ENCODE peak calls at places on chromosomes 7 and 10, in four cellular contexts. U, W, T and F are unnamed samples.

GRCh38 chr7:54932818-54933543 is 85.8 kb upstream of the EGFR start:
- DNase-seq in W (peak; percentile 28), T (peak; percentile 66), U (no peak), F (no peak)

GRCh38 chr7:94557211-94557610 is 47.6 kb downstream of the CASD1 start:
- DNase-seq in W (no peak), T (no peak), U (no peak), F (no peak)

GRCh38 chr10:69130251-69130650 is 6.3 kb downstream of the VPS26A start:
- DNase-seq in W (no peak), U (no peak), T (peak; percentile 40), F (no peak)

GRCh38 chr10:107163086-107163880 is 1.2 kb downstream of the SORCS1 start:
- DNase-seq in U (no peak), T (no peak), W (no peak), F (no peak)

GRCh38 chr10:86972613-86973380 is 4.5 kb downstream of the ADIRF start:
- DNase-seq in T (no peak), U (no peak), W (no peak), F (no peak)

GRCh38 chr10:68099736-68100135 is 9.6 kb upstream of the MYPN start:
- DNase-seq in U (no peak), W (no peak), T (peak; percentile 89), F (no peak)

GRCh38 chr10:128316925-128317324 is 190.7 kb upstream of the MKI67 start:
- DNase-seq in T (no peak), U (no peak), W (no peak), F (no peak)

GRCh38 chr10:20956843-20957242 is 59.7 kb upstream of the NEBL start:
- DNase-seq in W (no peak), U (no peak), T (no peak), F (no peak)

GRCh38 chr7:150340024-150340749 is 1.2 kb downstream of the RARRES2 start:
- DNase-seq in T (peak; percentile 42), W (no peak), U (peak; percentile 61), F (no peak)

GRCh38 chr7:45593877-45594276 is 19.7 kb downstream of the ADCY1 start:
- DNase-seq in T (no peak), U (no peak), W (no peak), F (no peak)

GRCh38 chr7:43538404-43538771 is 44.5 kb upstream of the STK17A start:
- DNase-seq in T (no peak), U (no peak), W (no peak), F (no peak)

GRCh38 chr10:93947055-93947454 is 46.7 kb upstream of the PLCE1 start:
- DNase-seq in U (no peak), T (peak; percentile 86), W (no peak), F (no peak)

GRCh38 chr7:133491846-133492652 is 239.2 kb downstream of the EXOC4 start:
- DNase-seq in U (peak; percentile 20), T (peak; percentile 40), W (no peak), F (no peak)
- TF ChIP-seq FOS in U (no peak), T (no peak), W (peak; percentile 41), F (no peak)

GRCh38 chr10:61943699-61944444 is 42.4 kb downstream of the ARID5B start:
- DNase-seq in W (peak; percentile 80), U (no peak), T (peak; percentile 53), F (no peak)
- TF ChIP-seq FOS in W (no peak), U (no peak), T (no peak), F (no peak)

DNA sequence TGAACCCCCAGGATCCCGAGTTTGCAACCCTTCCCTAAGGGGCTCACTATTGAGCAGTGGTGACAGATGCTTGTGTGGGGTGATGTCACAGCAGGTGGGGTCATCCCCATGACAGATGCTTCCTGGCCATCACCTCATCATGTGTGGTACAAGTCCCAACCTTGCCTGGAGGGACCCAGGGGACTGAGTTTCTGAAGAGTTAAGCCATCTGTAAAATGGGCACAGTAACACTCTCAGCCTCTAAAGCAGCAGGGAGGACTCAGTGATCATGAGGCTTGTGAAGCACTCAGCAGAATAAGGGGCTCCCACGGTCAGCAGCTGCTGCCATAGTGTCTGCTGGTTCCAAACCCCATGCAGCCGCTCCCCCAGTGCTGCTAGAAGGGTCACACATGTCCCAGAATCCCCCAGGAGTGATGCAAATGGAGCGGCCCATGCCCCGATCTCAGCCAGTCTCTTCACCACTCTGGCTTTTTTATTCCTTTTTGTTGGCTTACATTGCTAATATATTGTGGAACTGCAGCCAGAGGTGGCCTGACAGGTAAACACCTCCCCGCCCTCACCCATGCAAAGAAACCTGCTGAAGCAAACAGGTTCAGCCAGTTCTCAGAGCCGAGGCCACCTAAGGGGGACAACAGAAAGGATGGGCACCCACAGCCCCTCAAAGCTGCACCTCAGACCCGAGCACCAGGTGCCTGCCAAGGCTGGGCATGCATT is 102.1 kb upstream of the PDGFA start:
- DNase-seq in W (no peak), U (no peak), T (no peak), F (no peak)
- TF ChIP-seq FOS in W (no peak), U (no peak), T (no peak), F (no peak)

DNA sequence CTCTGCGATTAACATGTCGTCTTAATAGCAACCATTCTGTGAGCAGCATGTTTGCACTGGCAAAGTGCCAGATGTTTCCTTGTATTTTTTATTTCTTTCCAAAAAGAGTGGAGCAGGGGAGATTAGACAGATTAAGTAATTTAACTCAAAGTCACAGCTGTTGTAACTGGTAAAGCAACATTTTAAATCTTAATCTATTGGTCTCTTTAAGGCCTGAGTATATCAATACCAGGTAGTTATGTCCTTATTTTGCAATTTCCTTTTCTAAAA is 56.9 kb upstream of the ARL4A start:
- DNase-seq in U (no peak), T (no peak), W (peak; percentile 46), F (no peak)
- TF ChIP-seq FOS in U (no peak), T (no peak), W (no peak), F (no peak)

DNA sequence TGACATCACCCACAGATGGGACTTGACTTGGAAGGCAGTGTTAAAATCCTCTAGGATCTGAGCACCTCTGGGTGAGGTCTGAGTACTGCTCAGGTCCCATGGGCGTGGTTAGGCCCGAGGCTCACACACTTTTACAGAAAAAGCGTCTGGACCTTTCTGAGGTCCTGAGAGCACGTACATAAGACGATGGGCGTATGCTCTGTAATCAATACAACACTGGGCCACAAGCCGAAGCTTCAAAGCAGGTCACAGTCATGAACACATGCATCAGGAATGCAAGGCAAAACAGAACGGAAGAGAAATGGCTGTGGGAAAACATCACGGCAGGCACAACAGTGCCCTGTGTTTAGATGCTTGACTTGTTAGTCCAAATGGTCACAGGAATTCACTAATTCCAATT is 112.2 kb downstream of the LARP4B start:
- DNase-seq in W (no peak), U (no peak), T (peak; percentile 55), F (no peak)
- TF ChIP-seq FOS in W (no peak), U (no peak), T (no peak), F (no peak)

DNA sequence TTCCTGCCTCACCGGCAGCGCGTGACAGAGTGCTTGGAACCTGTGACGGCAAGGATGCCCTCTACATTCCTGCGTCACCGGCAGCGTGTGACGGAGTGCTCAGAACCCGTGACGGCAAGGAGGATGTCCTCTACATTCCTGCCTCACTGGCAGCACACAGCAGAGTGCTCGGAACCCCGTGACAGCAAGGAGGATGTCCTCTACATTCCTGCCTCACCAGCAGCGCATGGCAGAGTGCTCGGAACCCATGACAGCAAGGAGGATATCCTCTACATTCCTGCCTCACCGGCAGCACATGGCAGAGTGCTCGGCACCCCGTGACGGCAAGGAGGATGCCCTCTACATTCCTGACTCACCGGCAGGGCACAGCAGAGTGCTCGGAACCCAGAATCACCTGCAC is 231.0 kb downstream of the DIP2C start:
- DNase-seq in U (no peak), T (no peak), W (peak; percentile 67), F (no peak)
- TF ChIP-seq FOS in U (no peak), T (no peak), W (no peak), F (no peak)

DNA sequence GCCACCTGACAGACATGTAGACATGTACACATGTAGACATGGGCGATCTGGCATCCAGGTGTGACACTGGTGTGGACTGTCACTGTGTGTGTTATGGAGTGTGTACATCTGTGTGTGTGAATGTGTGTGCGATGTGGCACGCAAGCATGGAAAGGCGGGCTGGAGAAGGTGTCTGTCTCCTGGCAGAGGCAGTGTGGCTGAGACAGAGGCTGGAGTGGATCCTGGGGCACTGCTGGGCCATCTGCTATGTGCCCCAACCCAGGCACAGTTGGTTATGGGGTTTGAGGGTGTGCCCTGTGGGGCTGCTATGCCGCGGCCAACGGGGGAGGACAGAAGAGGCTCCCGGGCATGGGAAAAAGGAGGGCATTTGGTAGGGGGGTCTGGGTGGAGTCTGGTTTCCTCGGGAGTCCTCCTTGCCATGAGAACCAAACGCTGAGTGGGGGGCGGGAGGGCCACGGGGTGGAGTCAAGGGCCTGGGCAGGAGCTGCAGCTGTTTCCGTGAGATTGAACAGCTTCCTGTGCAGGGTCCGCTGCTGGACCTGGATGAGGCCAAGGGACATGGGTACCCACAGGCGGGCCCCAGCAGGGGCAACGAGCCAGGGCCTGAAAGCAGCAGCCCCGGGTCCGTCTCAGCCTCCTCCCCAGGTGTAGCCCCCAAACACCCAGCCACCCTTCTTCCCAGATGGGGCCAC is 1.3 kb downstream of the ELN start:
- DNase-seq in W (peak; percentile 52), T (no peak), U (no peak), F (no peak)
- TF ChIP-seq FOS in W (no peak), T (no peak), U (no peak), F (no peak)

GRCh38 chr10:133257489-133258065 is 19.1 kb downstream of the ADAM8 start:
- DNase-seq in W (peak; percentile 29), U (peak; percentile 55), T (no peak), F (no peak)
- TF ChIP-seq FOS in W (no peak), U (no peak), T (no peak), F (no peak)